ENCODE peak calls at places on chromosome 1, in nine cellular contexts. M is CD8-positive, alpha-beta memory T cell; X is uterus; U is heart left ventricle; H is IMR-90; J is CD4-positive, CD25-positive, alpha-beta regulatory T cell; L is aorta; V is mammary epithelial cell; N is endothelial cell of umbilical vein. K is an unnamed sample.

GRCh38 chr1:91761303-91761721 is 124.6 kb downstream of the TGFBR3 start:
- DNase-seq in V (no peak), M (no peak), X (no peak), N (no peak), U (no peak), J (no peak), L (no peak), H (no peak), K (no peak)

GRCh38 chr1:12163210-12163609 is 3.6 kb upstream of the TNFRSF1B start:
- DNase-seq in L (no peak), U (no peak), H (no peak), X (no peak), V (no peak), J (no peak), M (no peak), N (no peak), K (no peak)

GRCh38 chr1:36369472-36369871 is 16.3 kb downstream of the STK40 start:
- DNase-seq in X (no peak), V (no peak), H (no peak), L (no peak), N (no peak), M (no peak), J (no peak), U (no peak), K (no peak)

GRCh38 chr1:154784924-154785531 is 85.1 kb downstream of the KCNN3 start:
- DNase-seq in N (peak; percentile 93), L (peak; percentile 20), J (no peak), M (peak; percentile 52), X (peak; percentile 59), U (no peak), V (no peak), H (no peak), K (no peak)

GRCh38 chr1:161200992-161201827 is 957 bp upstream of the NDUFS2 start:
- DNase-seq in L (peak; percentile 59), J (no peak), H (peak; percentile 69), U (peak; percentile 80), N (peak; percentile 87), V (no peak), X (peak; percentile 84), M (no peak), K (peak; percentile 67)

GRCh38 chr1:91526496-91526895 is 25.8 kb downstream of the CDC7 start:
- DNase-seq in V (no peak), J (no peak), M (no peak), N (no peak), L (no peak), H (peak; percentile 94), X (no peak), U (no peak), K (no peak)

GRCh38 chr1:106613106-106613505 is 443.4 kb upstream of the PRMT6 start:
- DNase-seq in H (no peak), N (no peak), U (no peak), L (no peak), J (no peak), M (no peak), V (peak; percentile 14), X (no peak), K (no peak)

GRCh38 chr1:25583519-25584370 is 32.8 kb upstream of the MAN1C1 start:
- DNase-seq in H (no peak), J (no peak), N (no peak), L (no peak), U (no peak), M (no peak), V (no peak), X (no peak), K (no peak)

GRCh38 chr1:214290399-214291037 is 9.6 kb downstream of the SMYD2 start:
- DNase-seq in N (no peak), M (no peak), X (no peak), U (no peak), V (no peak), L (no peak), J (no peak), H (no peak), K (no peak)

GRCh38 chr1:59346429-59346828 is 49.5 kb downstream of the FGGY start:
- DNase-seq in M (no peak), L (no peak), N (no peak), U (no peak), H (no peak), J (no peak), X (no peak), V (no peak), K (no peak)

GRCh38 chr1:3911981-3912808 is 12.1 kb upstream of the C1orf174 start:
- DNase-seq in V (no peak), U (no peak), H (no peak), L (no peak), X (no peak), N (no peak), J (no peak), M (peak; percentile 45), K (no peak)

GRCh38 chr1:3912809-3913685 is 13.0 kb upstream of the C1orf174 start:
- DNase-seq in U (no peak), L (no peak), V (no peak), M (peak; percentile 46), H (no peak), N (no peak), X (no peak), J (no peak), K (no peak)

GRCh38 chr1:3915551-3916121 is 15.6 kb upstream of the C1orf174 start:
- DNase-seq in X (no peak), M (peak; percentile 29), U (no peak), J (no peak), H (no peak), L (no peak), V (no peak), N (no peak), K (no peak)

GRCh38 chr1:3914331-3914851 is 14.3 kb upstream of the C1orf174 start:
- DNase-seq in L (no peak), J (no peak), N (no peak), H (no peak), X (no peak), U (no peak), V (no peak), M (peak; percentile 34), K (no peak)

DNA sequence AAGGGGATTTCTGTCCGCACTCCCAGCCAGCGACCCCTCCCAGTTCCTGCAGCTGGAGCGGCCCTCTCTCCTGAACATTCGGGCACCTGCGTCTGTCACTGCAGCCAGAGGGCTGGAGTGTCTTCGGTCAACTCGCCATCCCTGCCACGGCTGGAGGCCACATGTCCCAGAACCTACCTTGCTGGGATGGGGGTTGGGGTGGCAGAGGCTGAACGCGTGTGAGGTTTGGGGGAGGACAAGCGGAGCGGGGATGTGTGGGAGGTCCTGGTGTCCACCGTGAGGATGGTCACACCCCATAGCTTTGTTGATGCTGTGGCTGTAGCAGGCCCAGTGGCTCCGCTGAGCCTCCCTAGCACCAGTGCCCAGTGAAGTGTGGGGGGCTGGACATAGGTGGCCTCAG is 14.8 kb upstream of the C1orf174 start:
- DNase-seq in J (no peak), U (no peak), X (no peak), M (peak; percentile 37), V (no peak), H (no peak), L (no peak), N (no peak), K (no peak)
- H3K27ac ChIP-seq in J (no peak overlapping the region), U (no peak overlapping the region), X (no peak overlapping the region), M (no peak overlapping the region), V (no peak overlapping the region), H (no peak overlapping the region), L (no peak overlapping the region), N (no peak overlapping the region), K (no peak overlapping the region)

GRCh38 chr1:216910081-216910840 is 187.0 kb upstream of the ESRRG start:
- DNase-seq in U (no peak), N (no peak), J (no peak), M (no peak), V (peak; percentile 34), L (no peak), X (no peak), H (peak; percentile 30), K (no peak)

GRCh38 chr1:216919033-216919970 is 196.1 kb upstream of the ESRRG start:
- DNase-seq in J (no peak), X (no peak), H (no peak), L (no peak), V (no peak), U (no peak), N (no peak), M (no peak), K (no peak)

GRCh38 chr1:216917039-216917438 is 193.8 kb upstream of the ESRRG start:
- DNase-seq in M (no peak), N (no peak), X (no peak), L (no peak), V (no peak), H (no peak), J (no peak), U (no peak), K (no peak)

GRCh38 chr1:216913966-216914365 is 190.7 kb upstream of the ESRRG start:
- DNase-seq in V (no peak), M (no peak), H (no peak), X (no peak), N (no peak), J (no peak), L (no peak), U (no peak), K (no peak)

GRCh38 chr1:216914974-216915373 is 191.7 kb upstream of the ESRRG start:
- DNase-seq in H (peak; percentile 7), X (no peak), V (peak; percentile 46), U (no peak), M (no peak), J (no peak), L (no peak), N (no peak), K (no peak)
- H3K27ac ChIP-seq in H (no peak overlapping the region), X (no peak overlapping the region), V (no peak overlapping the region), U (no peak overlapping the region), M (no peak overlapping the region), J (no peak overlapping the region), L (no peak overlapping the region), N (no peak overlapping the region), K (no peak overlapping the region)

GRCh38 chr1:27555700-27556424 is 48.1 kb downstream of the AHDC1 start:
- DNase-seq in L (peak; percentile 86), M (no peak), X (peak; percentile 74), N (no peak), U (peak; percentile 81), J (no peak), H (no peak), V (no peak), K (no peak)
- H3K27ac ChIP-seq in L (peak overlapping the region; percentile 15), M (no peak overlapping the region), X (peak overlapping the region; percentile 93), N (no peak overlapping the region), U (peak overlapping the region; percentile 77), J (peak overlapping the region; percentile 51), H (peak overlapping the region; percentile 15), V (no peak overlapping the region), K (peak overlapping the region; percentile 32)

DNA sequence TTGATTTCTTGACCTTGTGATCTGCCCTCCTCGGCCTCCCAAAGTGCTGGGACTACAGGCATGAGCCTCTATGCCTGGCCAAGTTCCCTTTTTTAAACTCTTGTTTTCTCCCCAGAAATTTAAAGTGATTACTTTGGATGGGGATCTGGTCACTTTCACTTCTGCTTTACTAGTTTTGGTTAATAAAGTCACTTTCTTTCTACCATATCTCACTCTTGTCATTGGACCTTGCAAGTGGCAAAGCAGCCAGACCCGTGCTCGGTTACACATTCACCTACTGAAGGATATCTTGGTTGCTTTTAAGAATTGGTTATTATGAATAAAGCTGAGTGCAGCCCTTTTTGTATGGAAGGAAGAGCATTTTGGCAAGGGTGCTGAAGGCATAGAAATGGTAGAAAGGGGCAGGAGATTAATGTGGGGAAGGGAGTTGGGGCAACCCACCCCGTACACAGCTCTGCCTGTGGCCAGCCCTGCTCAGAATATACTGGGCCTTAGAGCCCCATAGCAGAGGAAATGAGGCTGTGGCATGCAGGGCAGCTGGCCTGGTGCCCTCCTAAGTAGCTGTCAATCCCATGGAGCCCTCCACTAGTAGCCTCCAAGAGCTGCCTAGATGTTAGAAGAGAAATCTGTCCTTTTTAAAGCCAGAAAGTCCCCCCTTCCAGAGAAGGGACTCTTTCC is 40.7 kb downstream of the CD2 start:
- DNase-seq in U (no peak), J (no peak), M (no peak), H (no peak), L (no peak), X (no peak), V (no peak), N (no peak), K (no peak)
- H3K27ac ChIP-seq in U (no peak overlapping the region), J (no peak overlapping the region), M (no peak overlapping the region), H (no peak overlapping the region), L (no peak overlapping the region), X (no peak overlapping the region), V (no peak overlapping the region), N (no peak overlapping the region), K (no peak overlapping the region)